ENCODE peak calls at places on chromosomes 13 and 19, in five cellular contexts. G is osteoblast; J is fibroblast of mammary gland; P is CD4-positive, alpha-beta memory T cell; D is RWPE1. O is an unnamed sample.

GRCh38 chr19:28292822-28293500 is 920.0 kb downstream of the UQCRFS1 start:
- DNase-seq in G (no peak), J (no peak), P (no peak), D (no peak), O (no peak)

GRCh38 chr19:57342582-57342981 is 8.5 kb upstream of the ZNF304 start:
- DNase-seq in G (no peak), J (no peak), P (no peak), D (no peak), O (no peak)

GRCh38 chr19:48194041-48194871 is 23.8 kb downstream of the ZSWIM9 start:
- DNase-seq in G (peak; percentile 89), J (no peak), P (peak; percentile 18), D (no peak), O (no peak)

GRCh38 chr19:38849746-38850230 is at the start of gene HNRNPL:
- DNase-seq in G (peak; percentile 100), J (no peak), P (no peak), D (peak; percentile 99), O (no peak)

GRCh38 chr19:7450243-7451223 is 38.3 kb downstream of the PEX11G start:
- DNase-seq in G (no peak), J (peak; percentile 44), P (no peak), D (no peak), O (no peak)

GRCh38 chr19:57813919-57814504 is 701 bp downstream of the ZNF552 start:
- DNase-seq in G (no peak), J (no peak), P (no peak), D (peak; percentile 18), O (no peak)

GRCh38 chr13:109933476-109933875 is 147.1 kb upstream of the IRS2 start:
- DNase-seq in G (no peak), J (no peak), P (no peak), D (no peak), O (no peak)

GRCh38 chr13:64347662-64348061 is 2882.5 kb downstream of the PCDH9 start:
- DNase-seq in G (no peak), J (no peak), P (no peak), D (no peak), O (no peak)

GRCh38 chr19:9323557-9323918 is 441 bp upstream of the ZNF559 start:
- DNase-seq in G (peak; percentile 70), J (peak; percentile 82), P (no peak), D (peak; percentile 44), O (peak; percentile 76)